ENCODE peak calls at places on chromosomes 3 and 15, in ten cellular contexts. A, S, Y, B, O, C, D, W, U and V are unnamed samples.

GRCh38 chr3:196886175-196886574 is 18.5 kb downstream of the SENP5 start:
- DNase-seq in U (no peak), O (no peak), D (no peak), A (no peak), C (no peak), B (no peak), Y (no peak), W (no peak), S (no peak), V (no peak)

GRCh38 chr3:95272791-95273190 is 1209.9 kb downstream of the NSUN3 start:
- DNase-seq in O (no peak), A (no peak), S (no peak), W (no peak), Y (no peak), D (no peak), U (no peak), B (no peak), C (no peak), V (no peak)

GRCh38 chr3:178699364-178699763 is 163.1 kb downstream of the KCNMB2 start:
- DNase-seq in B (no peak), S (no peak), C (no peak), W (no peak), A (no peak), Y (no peak), U (no peak), O (no peak), D (no peak), V (no peak)

GRCh38 chr3:172550347-172550943 is 27.2 kb upstream of the TNFSF10 start:
- DNase-seq in O (no peak), D (no peak), B (peak), A (no peak), W (no peak), C (no peak), U (peak), S (peak), Y (peak), V (no peak)

GRCh38 chr15:67127334-67127664 is 61.9 kb downstream of the SMAD3 start:
- DNase-seq in A (no peak), O (peak), W (peak), C (no peak), B (no peak), S (no peak), U (no peak), Y (no peak), D (no peak), V (no peak)

GRCh38 chr3:64796597-64796996 is 108.8 kb upstream of the ADAMTS9 start:
- DNase-seq in Y (no peak), W (no peak), A (peak), D (no peak), B (no peak), O (no peak), S (no peak), C (no peak), U (no peak), V (no peak)

GRCh38 chr3:13046569-13047279 is 26.5 kb downstream of the IQSEC1 start:
- DNase-seq in W (no peak), A (no peak), U (no peak), Y (no peak), S (no peak), D (no peak), B (no peak), O (no peak), C (no peak), V (no peak)

GRCh38 chr3:63390831-63391230 is 112.7 kb downstream of the SYNPR start:
- DNase-seq in D (no peak), U (no peak), S (peak), W (no peak), A (no peak), B (no peak), C (no peak), Y (no peak), O (no peak), V (no peak)

GRCh38 chr15:78174398-78174797 is 25.2 kb downstream of the IDH3A start:
- DNase-seq in D (no peak), O (no peak), C (no peak), U (no peak), B (no peak), S (no peak), A (no peak), Y (peak), W (no peak), V (no peak)

GRCh38 chr3:68468695-68469375 is 463.5 kb downstream of the TAFA4 start:
- DNase-seq in W (no peak), U (no peak), B (no peak), Y (no peak), O (no peak), C (no peak), D (no peak), S (no peak), A (no peak), V (no peak)

GRCh38 chr3:15271785-15272381 is 60.5 kb downstream of the SH3BP5 start:
- DNase-seq in D (no peak), O (no peak), S (no peak), C (no peak), U (no peak), B (no peak), W (peak), Y (peak), A (no peak), V (peak)

GRCh38 chr15:96428742-96429141 is 98.2 kb downstream of the NR2F2 start:
- DNase-seq in B (no peak), U (no peak), S (peak), Y (no peak), A (peak), D (no peak), O (no peak), C (no peak), W (no peak), V (no peak)

GRCh38 chr15:73941044-73941443 is 14.8 kb downstream of the LOXL1 start:
- DNase-seq in O (no peak), A (no peak), S (peak), C (no peak), B (no peak), U (no peak), W (peak), Y (no peak), D (no peak), V (no peak)

GRCh38 chr3:31159331-31160039 is 265.0 kb upstream of the GADL1 start:
- DNase-seq in U (no peak), C (no peak), O (no peak), A (no peak), W (no peak), B (no peak), Y (no peak), S (no peak), D (no peak), V (no peak)

GRCh38 chr3:122680381-122681293 is at the start of gene PARP14:
- DNase-seq in A (peak), O (peak), S (peak), D (no peak), U (peak), Y (peak), W (peak), C (peak), B (no peak), V (peak)